ENCODE peak calls at places on chromosomes 13 and 19, in five cellular contexts. R is thyroid gland, S is tibial nerve, J is endothelial cell, K is progenitor cell of endocrine pancreas. B is an unnamed sample.

GRCh38 chr13:86403213-86403612 is 604.0 kb upstream of the SLITRK6 start:
- DNase-seq in S (no peak), K (no peak), R (no peak), J (no peak), B (no peak)

GRCh38 chr13:37878921-37879320 is 9.3 kb upstream of the TRPC4 start:
- DNase-seq in R (no peak), K (no peak), S (no peak), J (no peak), B (no peak)

GRCh38 chr13:95697052-95697680 is 20.2 kb downstream of the DNAJC3 start:
- DNase-seq in S (no peak), J (no peak), R (no peak), K (no peak), B (no peak)

GRCh38 chr13:62209539-62209938 is 793.9 kb upstream of the PCDH20 start:
- DNase-seq in S (no peak), K (no peak), J (no peak), R (no peak), B (no peak)

GRCh38 chr13:108437496-108437895 is 168.0 kb downstream of the TNFSF13B start:
- DNase-seq in K (no peak), R (no peak), S (no peak), J (no peak), B (no peak)

GRCh38 chr19:35403116-35403760 is 32.4 kb downstream of the GPR42 start:
- DNase-seq in K (no peak), R (no peak), S (no peak), J (no peak), B (no peak)

GRCh38 chr19:589693-590395 is at the start of gene HCN2:
- DNase-seq in R (no peak), K (no peak), J (no peak), S (no peak), B (no peak)

GRCh38 chr13:80276371-80277289 is 64.3 kb downstream of the SPRY2 start:
- DNase-seq in R (peak), S (no peak), K (no peak), J (peak), B (no peak)

GRCh38 chr19:12779162-12779993 is 4.0 kb upstream of the HOOK2 start:
- DNase-seq in J (peak), K (no peak), R (peak), S (no peak), B (no peak)

GRCh38 chr13:40777957-40778235 is 6.9 kb upstream of the MRPS31 start:
- DNase-seq in J (no peak), R (no peak), K (no peak), S (no peak), B (no peak)

GRCh38 chr19:53308339-53308811 is 25.2 kb upstream of the ZNF845 start:
- DNase-seq in S (no peak), J (peak), K (peak), R (peak), B (no peak)

GRCh38 chr19:37932985-37933953 is 26.3 kb downstream of the SIPA1L3 start:
- DNase-seq in K (no peak), S (no peak), J (no peak), R (peak), B (no peak)

GRCh38 chr19:58577581-58578429 is 4.7 kb upstream of the MZF1 start:
- DNase-seq in R (no peak), J (no peak), S (no peak), K (peak), B (no peak)

GRCh38 chr13:95156208-95156607 is 145.0 kb downstream of the ABCC4 start:
- DNase-seq in R (no peak), S (no peak), J (no peak), K (no peak), B (no peak)

GRCh38 chr13:44439615-44440014 is 66.0 kb downstream of the SERP2 start:
- DNase-seq in R (no peak), K (no peak), S (no peak), J (no peak), B (no peak)

GRCh38 chr19:5491565-5491964 is 36.3 kb downstream of the ZNRF4 start:
- DNase-seq in R (no peak), K (no peak), J (no peak), S (no peak), B (no peak)

GRCh38 chr19:54648129-54648528 is 14.7 kb upstream of the LILRB4 start:
- DNase-seq in R (no peak), J (no peak), K (no peak), S (no peak), B (no peak)
- TF ChIP-seq CTCF in R (no peak), J (no peak), K (no peak), S (no peak), B (no peak)

GRCh38 chr19:33703438-33703750 is 81.6 kb downstream of the CHST8 start:
- DNase-seq in R (no peak), K (no peak), S (no peak), J (no peak), B (no peak)

GRCh38 chr19:33704271-33704670 is 82.5 kb downstream of the CHST8 start:
- DNase-seq in S (no peak), J (no peak), R (no peak), K (no peak), B (no peak)

GRCh38 chr19:33705860-33706259 is 84.1 kb downstream of the CHST8 start:
- DNase-seq in K (no peak), R (no peak), S (no peak), J (no peak), B (no peak)

GRCh38 chr19:33703821-33704220 is 82.1 kb downstream of the CHST8 start:
- DNase-seq in R (no peak), S (no peak), K (no peak), J (no peak), B (no peak)

DNA sequence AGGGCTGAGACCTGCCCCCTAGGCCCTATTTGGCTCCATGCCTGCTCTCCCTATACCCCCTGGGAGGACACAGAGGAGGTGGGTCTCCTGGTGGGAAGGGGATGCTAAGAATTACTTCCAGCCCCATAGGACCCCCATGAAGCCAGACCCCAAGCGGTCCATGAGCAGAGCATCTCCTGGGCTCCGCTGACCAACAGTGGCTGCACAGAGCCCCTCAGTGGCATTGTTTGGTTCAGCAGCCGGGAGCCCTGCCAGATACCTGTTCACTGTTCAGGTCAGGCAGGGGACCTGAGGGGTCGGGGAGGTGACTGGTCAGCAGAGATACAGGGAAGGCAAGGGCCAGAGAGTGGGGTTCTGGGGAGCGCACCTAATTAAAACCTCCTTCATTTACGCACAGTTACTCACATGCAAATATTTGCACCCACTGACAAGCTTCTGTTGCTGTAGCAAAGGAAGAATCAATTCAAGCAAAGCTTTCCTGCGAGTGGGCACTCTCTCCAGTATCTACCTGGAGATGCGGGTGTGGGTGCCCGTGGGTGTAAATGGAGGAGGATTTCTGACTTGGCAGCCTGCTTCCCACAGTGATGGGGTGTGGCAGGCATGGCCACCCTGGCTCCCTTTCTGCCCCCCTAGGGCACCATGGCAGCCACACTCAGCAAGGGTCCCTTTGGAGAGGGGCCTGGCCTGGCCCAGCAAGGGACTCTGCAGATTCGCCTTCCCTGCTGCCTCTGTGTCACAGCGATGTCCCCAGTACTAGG is 83.5 kb downstream of the CHST8 start:
- DNase-seq in R (no peak), K (no peak), S (no peak), J (no peak), B (no peak)
- TF ChIP-seq CTCF in R (no peak), K (peak), S (no peak), J (no peak), B (no peak)

DNA sequence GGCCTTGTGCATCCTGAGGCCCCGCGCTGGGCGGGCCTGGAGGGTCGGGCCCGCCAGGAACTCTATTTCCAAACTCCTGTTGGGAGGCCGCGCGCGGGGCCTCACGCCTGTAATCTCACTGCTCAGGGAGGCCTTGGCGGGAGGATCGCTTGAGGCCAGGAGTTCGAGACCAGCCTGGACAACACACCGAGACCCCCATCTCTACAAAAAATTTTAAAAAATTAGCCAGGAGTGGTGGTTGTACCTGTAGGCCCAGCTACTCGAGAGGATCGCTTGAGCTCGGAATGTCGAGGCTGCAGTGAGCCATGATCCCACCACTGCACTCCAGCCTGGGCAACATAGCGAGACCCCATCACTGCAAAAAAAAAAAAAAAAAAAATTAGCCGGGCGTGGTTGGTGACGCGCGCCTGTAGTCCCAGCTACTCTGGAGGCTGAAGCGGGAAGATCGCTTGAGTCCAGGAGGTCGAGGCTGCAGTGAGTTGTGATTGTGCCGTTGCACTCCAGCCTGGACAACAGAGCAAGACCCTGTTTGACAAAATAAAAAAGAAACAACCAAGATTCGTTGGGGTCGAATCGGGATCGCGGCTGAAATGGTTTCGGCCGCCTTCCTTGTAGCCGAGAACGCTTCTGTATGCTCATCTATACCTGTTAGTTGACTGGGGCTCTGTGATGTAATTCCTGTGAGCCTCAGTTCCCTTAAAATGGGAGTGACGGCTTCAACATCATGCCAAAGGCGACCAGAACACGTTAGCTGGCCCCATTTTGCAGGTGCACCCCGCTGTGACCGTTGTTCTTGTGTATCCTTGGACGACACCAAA is 636 bp downstream of the SF3A2 start:
- DNase-seq in R (no peak), S (no peak), J (no peak), K (no peak), B (no peak)
- TF ChIP-seq CTCF in R (no peak), S (no peak), J (no peak), K (no peak), B (no peak)

GRCh38 chr19:51398096-51398704 is 7.8 kb upstream of the C19orf84 start:
- DNase-seq in R (no peak), S (no peak), J (no peak), K (no peak), B (no peak)
- TF ChIP-seq CTCF in R (peak), S (peak), J (no peak), K (peak), B (no peak)

GRCh38 chr13:111051041-111051440 is 64.1 kb upstream of the ARHGEF7 start:
- DNase-seq in J (no peak), S (no peak), K (no peak), R (no peak), B (no peak)
- TF ChIP-seq CTCF in J (no peak), S (no peak), K (no peak), R (no peak), B (no peak)

GRCh38 chr19:44003461-44004134 is 841 bp downstream of the ZNF230 start:
- DNase-seq in J (no peak), S (no peak), R (no peak), K (no peak), B (peak)
- TF ChIP-seq CTCF in J (no peak), S (no peak), R (no peak), K (no peak), B (no peak)

GRCh38 chr19:7677664-7678311 is 898 bp downstream of the MCEMP1 start:
- DNase-seq in K (no peak), S (no peak), R (no peak), J (no peak), B (no peak)

GRCh38 chr19:7679771-7680605 is 645 bp upstream of the TRAPPC5 start:
- DNase-seq in R (no peak), S (no peak), J (no peak), K (no peak), B (no peak)

GRCh38 chr19:7680606-7681335 is at the start of gene TRAPPC5:
- DNase-seq in J (peak), S (peak), K (peak), R (peak), B (peak)

GRCh38 chr19:7676854-7677253 is at the start of gene MCEMP1:
- DNase-seq in K (no peak), R (no peak), J (no peak), S (no peak), B (no peak)

GRCh38 chr19:7679017-7679720 is 1.5 kb upstream of the TRAPPC5 start:
- DNase-seq in S (no peak), K (no peak), J (no peak), R (no peak), B (peak)
- TF ChIP-seq CTCF in S (no peak), K (no peak), J (no peak), R (no peak), B (no peak)

GRCh38 chr13:103022328-103022727 is 43.9 kb downstream of the SLC10A2 start:
- DNase-seq in R (no peak), S (no peak), J (no peak), K (no peak), B (no peak)
- TF ChIP-seq CTCF in R (no peak), S (no peak), J (no peak), K (no peak), B (no peak)